ENCODE peak calls at places on chromosomes 11 and 22, in ten cellular contexts. One of them, this sample, is unnamed.

GRCh38 chr11:15361316-15361715 is 246.6 kb downstream of the INSC start:
- DNase-seq in tibial nerve: no peak
- DNase-seq in HFF-Myc: no peak
- DNase-seq in neural progenitor cell: no peak
- DNase-seq in right lobe of liver: no peak
- DNase-seq in AG09309: no peak
- DNase-seq in fibroblast of pulmonary artery: no peak
- DNase-seq in fibroblast of mammary gland: no peak
- DNase-seq in body of pancreas: no peak
- DNase-seq in lower leg skin: no peak
- DNase-seq in this sample: no peak

GRCh38 chr22:19197997-19198865 is 19.7 kb upstream of the SLC25A1 start:
- DNase-seq in tibial nerve: no peak
- DNase-seq in HFF-Myc: no peak
- DNase-seq in neural progenitor cell: no peak
- DNase-seq in right lobe of liver: no peak
- DNase-seq in AG09309: no peak
- DNase-seq in fibroblast of pulmonary artery: no peak
- DNase-seq in fibroblast of mammary gland: no peak
- DNase-seq in body of pancreas: no peak
- DNase-seq in lower leg skin: no peak
- DNase-seq in this sample: no peak

GRCh38 chr11:8018742-8019631 is 31.9 kb downstream of the EIF3F start:
- DNase-seq in tibial nerve: peak; percentile 62
- DNase-seq in HFF-Myc: peak; percentile 49
- DNase-seq in neural progenitor cell: peak; percentile 90
- DNase-seq in right lobe of liver: no peak
- DNase-seq in AG09309: no peak
- DNase-seq in fibroblast of pulmonary artery: peak; percentile 67
- DNase-seq in fibroblast of mammary gland: peak; percentile 70
- DNase-seq in body of pancreas: peak; percentile 76
- DNase-seq in lower leg skin: peak; percentile 95
- DNase-seq in this sample: peak; percentile 76

GRCh38 chr11:32435947-32436750 is 810 bp upstream of the WT1 start:
- DNase-seq in tibial nerve: no peak
- DNase-seq in HFF-Myc: no peak
- DNase-seq in neural progenitor cell: peak; percentile 47
- DNase-seq in right lobe of liver: no peak
- DNase-seq in AG09309: no peak
- DNase-seq in fibroblast of pulmonary artery: peak; percentile 76
- DNase-seq in fibroblast of mammary gland: no peak
- DNase-seq in body of pancreas: no peak
- DNase-seq in lower leg skin: no peak
- DNase-seq in this sample: no peak

GRCh38 chr11:1877211-1878133 is 14.2 kb downstream of the PRR33 start:
- DNase-seq in tibial nerve: peak; percentile 19
- DNase-seq in HFF-Myc: no peak
- DNase-seq in neural progenitor cell: no peak
- DNase-seq in right lobe of liver: peak; percentile 48
- DNase-seq in AG09309: no peak
- DNase-seq in fibroblast of pulmonary artery: peak; percentile 75
- DNase-seq in fibroblast of mammary gland: peak; percentile 64
- DNase-seq in body of pancreas: peak; percentile 65
- DNase-seq in lower leg skin: peak; percentile 91
- DNase-seq in this sample: peak; percentile 39

GRCh38 chr11:15569626-15570025 is 454.9 kb downstream of the INSC start:
- DNase-seq in tibial nerve: no peak
- DNase-seq in HFF-Myc: no peak
- DNase-seq in neural progenitor cell: no peak
- DNase-seq in right lobe of liver: no peak
- DNase-seq in AG09309: no peak
- DNase-seq in fibroblast of pulmonary artery: peak; percentile 27
- DNase-seq in fibroblast of mammary gland: no peak
- DNase-seq in body of pancreas: no peak
- DNase-seq in lower leg skin: peak; percentile 64
- DNase-seq in this sample: no peak

GRCh38 chr22:35568751-35569725 is 28.4 kb downstream of the RASD2 start:
- DNase-seq in tibial nerve: no peak
- DNase-seq in HFF-Myc: no peak
- DNase-seq in neural progenitor cell: no peak
- DNase-seq in right lobe of liver: no peak
- DNase-seq in AG09309: peak; percentile 44
- DNase-seq in fibroblast of pulmonary artery: peak; percentile 32
- DNase-seq in fibroblast of mammary gland: peak; percentile 78
- DNase-seq in body of pancreas: peak; percentile 43
- DNase-seq in lower leg skin: no peak
- DNase-seq in this sample: no peak

GRCh38 chr11:16365456-16366355 is 9.4 kb upstream of the SOX6 start:
- DNase-seq in tibial nerve: no peak
- DNase-seq in HFF-Myc: no peak
- DNase-seq in neural progenitor cell: no peak
- DNase-seq in right lobe of liver: no peak
- DNase-seq in AG09309: no peak
- DNase-seq in fibroblast of pulmonary artery: peak; percentile 16
- DNase-seq in fibroblast of mammary gland: no peak
- DNase-seq in body of pancreas: no peak
- DNase-seq in lower leg skin: no peak
- DNase-seq in this sample: no peak

GRCh38 chr22:23521442-23522113 is 58.5 kb downstream of the IGLL1 start:
- DNase-seq in tibial nerve: peak; percentile 88
- DNase-seq in HFF-Myc: peak; percentile 62
- DNase-seq in neural progenitor cell: peak; percentile 99
- DNase-seq in right lobe of liver: peak; percentile 93
- DNase-seq in AG09309: peak; percentile 45
- DNase-seq in fibroblast of pulmonary artery: peak; percentile 97
- DNase-seq in fibroblast of mammary gland: peak; percentile 62
- DNase-seq in body of pancreas: peak; percentile 95
- DNase-seq in lower leg skin: peak; percentile 96
- DNase-seq in this sample: peak; percentile 88

GRCh38 chr11:83115551-83115950 is 41.4 kb upstream of the PCF11 start:
- DNase-seq in tibial nerve: no peak
- DNase-seq in HFF-Myc: no peak
- DNase-seq in neural progenitor cell: peak; percentile 8
- DNase-seq in right lobe of liver: no peak
- DNase-seq in AG09309: no peak
- DNase-seq in fibroblast of pulmonary artery: no peak
- DNase-seq in fibroblast of mammary gland: no peak
- DNase-seq in body of pancreas: no peak
- DNase-seq in lower leg skin: no peak
- DNase-seq in this sample: no peak

GRCh38 chr11:2926611-2927492 is 2.4 kb downstream of the PHLDA2 start:
- DNase-seq in tibial nerve: no peak
- DNase-seq in HFF-Myc: no peak
- DNase-seq in neural progenitor cell: no peak
- DNase-seq in right lobe of liver: no peak
- DNase-seq in AG09309: no peak
- DNase-seq in fibroblast of pulmonary artery: no peak
- DNase-seq in fibroblast of mammary gland: no peak
- DNase-seq in body of pancreas: no peak
- DNase-seq in lower leg skin: no peak
- DNase-seq in this sample: no peak

GRCh38 chr11:63841554-63841953 is 2.6 kb downstream of the MARK2 start:
- DNase-seq in tibial nerve: no peak
- DNase-seq in HFF-Myc: no peak
- DNase-seq in neural progenitor cell: peak; percentile 62
- DNase-seq in right lobe of liver: no peak
- DNase-seq in AG09309: no peak
- DNase-seq in fibroblast of pulmonary artery: peak; percentile 39
- DNase-seq in fibroblast of mammary gland: no peak
- DNase-seq in body of pancreas: peak; percentile 40
- DNase-seq in lower leg skin: no peak
- DNase-seq in this sample: peak; percentile 52

GRCh38 chr11:86294026-86294425 is 8.0 kb upstream of the HIKESHI start:
- DNase-seq in tibial nerve: no peak
- DNase-seq in HFF-Myc: no peak
- DNase-seq in neural progenitor cell: no peak
- DNase-seq in right lobe of liver: no peak
- DNase-seq in AG09309: no peak
- DNase-seq in fibroblast of pulmonary artery: no peak
- DNase-seq in fibroblast of mammary gland: peak; percentile 39
- DNase-seq in body of pancreas: no peak
- DNase-seq in lower leg skin: no peak
- DNase-seq in this sample: no peak

GRCh38 chr11:86696004-86696403 is 23.6 kb upstream of the ME3 start:
- DNase-seq in tibial nerve: no peak
- DNase-seq in HFF-Myc: peak; percentile 76
- DNase-seq in neural progenitor cell: no peak
- DNase-seq in right lobe of liver: no peak
- DNase-seq in AG09309: peak; percentile 81
- DNase-seq in fibroblast of pulmonary artery: peak; percentile 95
- DNase-seq in fibroblast of mammary gland: peak; percentile 94
- DNase-seq in body of pancreas: no peak
- DNase-seq in lower leg skin: no peak
- DNase-seq in this sample: no peak

GRCh38 chr11:79762271-79762935 is 321.6 kb upstream of the TENM4 start:
- DNase-seq in tibial nerve: no peak
- DNase-seq in HFF-Myc: no peak
- DNase-seq in neural progenitor cell: peak; percentile 15
- DNase-seq in right lobe of liver: no peak
- DNase-seq in AG09309: no peak
- DNase-seq in fibroblast of pulmonary artery: no peak
- DNase-seq in fibroblast of mammary gland: peak; percentile 0
- DNase-seq in body of pancreas: no peak
- DNase-seq in lower leg skin: no peak
- DNase-seq in this sample: no peak

GRCh38 chr11:377174-377865 is 8.0 kb downstream of the B4GALNT4 start:
- DNase-seq in tibial nerve: no peak
- DNase-seq in HFF-Myc: no peak
- DNase-seq in neural progenitor cell: no peak
- DNase-seq in right lobe of liver: no peak
- DNase-seq in AG09309: no peak
- DNase-seq in fibroblast of pulmonary artery: no peak
- DNase-seq in fibroblast of mammary gland: no peak
- DNase-seq in body of pancreas: no peak
- DNase-seq in lower leg skin: no peak
- DNase-seq in this sample: no peak
- H3K4me3 ChIP-seq in tibial nerve: no peak overlapping the region
- H3K4me3 ChIP-seq in HFF-Myc: no peak overlapping the region
- H3K4me3 ChIP-seq in neural progenitor cell: no peak overlapping the region
- H3K4me3 ChIP-seq in right lobe of liver: no peak overlapping the region
- H3K4me3 ChIP-seq in AG09309: no peak overlapping the region
- H3K4me3 ChIP-seq in fibroblast of pulmonary artery: no peak overlapping the region
- H3K4me3 ChIP-seq in fibroblast of mammary gland: no peak overlapping the region
- H3K4me3 ChIP-seq in body of pancreas: no peak overlapping the region
- H3K4me3 ChIP-seq in lower leg skin: no peak overlapping the region
- H3K4me3 ChIP-seq in this sample: no peak overlapping the region

DNA sequence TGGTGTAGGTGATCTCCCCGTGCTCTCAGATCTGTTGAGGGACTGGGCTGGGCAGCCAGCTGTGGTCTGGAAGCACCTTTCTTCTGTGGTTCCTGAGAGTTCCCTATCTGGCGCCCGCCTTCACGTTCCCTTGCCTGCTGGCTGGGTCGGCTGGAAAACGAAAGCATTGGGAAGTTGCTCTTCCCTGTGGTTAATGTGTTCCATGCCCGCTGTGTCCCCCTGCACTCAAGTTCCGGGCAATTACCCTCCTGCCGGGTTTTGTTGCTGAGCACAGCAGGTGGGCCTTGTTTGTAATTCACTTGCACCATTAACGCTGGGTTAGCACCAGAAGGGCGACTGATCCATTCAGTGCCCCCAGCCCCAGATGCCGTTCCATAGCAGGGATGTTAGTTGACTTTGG is 134.1 kb downstream of the GRIK4 start:
- DNase-seq in tibial nerve: no peak
- DNase-seq in HFF-Myc: no peak
- DNase-seq in neural progenitor cell: peak; percentile 78
- DNase-seq in right lobe of liver: no peak
- DNase-seq in AG09309: no peak
- DNase-seq in fibroblast of pulmonary artery: no peak
- DNase-seq in fibroblast of mammary gland: no peak
- DNase-seq in body of pancreas: peak; percentile 5
- DNase-seq in lower leg skin: no peak
- DNase-seq in this sample: no peak
- H3K4me3 ChIP-seq in tibial nerve: no peak overlapping the region
- H3K4me3 ChIP-seq in HFF-Myc: no peak overlapping the region
- H3K4me3 ChIP-seq in neural progenitor cell: peak overlapping the region; percentile 13
- H3K4me3 ChIP-seq in right lobe of liver: no peak overlapping the region
- H3K4me3 ChIP-seq in AG09309: no peak overlapping the region
- H3K4me3 ChIP-seq in fibroblast of pulmonary artery: no peak overlapping the region
- H3K4me3 ChIP-seq in fibroblast of mammary gland: no peak overlapping the region
- H3K4me3 ChIP-seq in body of pancreas: no peak overlapping the region
- H3K4me3 ChIP-seq in lower leg skin: no peak overlapping the region
- H3K4me3 ChIP-seq in this sample: no peak overlapping the region

DNA sequence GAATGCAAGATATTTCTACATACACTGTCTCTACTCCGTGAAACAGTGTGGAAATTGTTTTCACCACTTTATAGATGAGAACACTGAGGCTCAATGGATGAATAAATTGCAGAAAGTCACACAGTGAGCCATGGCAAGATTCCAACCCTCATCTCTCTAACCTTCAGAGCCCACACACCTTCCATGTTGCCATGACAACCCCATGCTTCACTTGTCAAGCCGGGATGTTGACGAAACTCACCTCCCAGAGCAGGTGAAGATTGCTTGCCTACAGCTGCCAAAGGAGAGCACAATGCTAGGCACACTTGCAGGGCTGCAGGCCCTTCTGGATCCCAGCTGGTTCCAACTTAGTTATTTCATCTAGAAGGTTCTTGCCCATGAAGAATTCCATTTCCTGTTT is 71.4 kb upstream of the SEZ6L start:
- DNase-seq in tibial nerve: no peak
- DNase-seq in HFF-Myc: no peak
- DNase-seq in neural progenitor cell: no peak
- DNase-seq in right lobe of liver: no peak
- DNase-seq in AG09309: no peak
- DNase-seq in fibroblast of pulmonary artery: no peak
- DNase-seq in fibroblast of mammary gland: no peak
- DNase-seq in body of pancreas: no peak
- DNase-seq in lower leg skin: no peak
- DNase-seq in this sample: no peak
- H3K4me3 ChIP-seq in tibial nerve: no peak overlapping the region
- H3K4me3 ChIP-seq in HFF-Myc: no peak overlapping the region
- H3K4me3 ChIP-seq in neural progenitor cell: no peak overlapping the region
- H3K4me3 ChIP-seq in right lobe of liver: no peak overlapping the region
- H3K4me3 ChIP-seq in AG09309: no peak overlapping the region
- H3K4me3 ChIP-seq in fibroblast of pulmonary artery: no peak overlapping the region
- H3K4me3 ChIP-seq in fibroblast of mammary gland: no peak overlapping the region
- H3K4me3 ChIP-seq in body of pancreas: no peak overlapping the region
- H3K4me3 ChIP-seq in lower leg skin: no peak overlapping the region
- H3K4me3 ChIP-seq in this sample: no peak overlapping the region

GRCh38 chr22:17370036-17370765 is 941 bp downstream of the CECR2 start:
- DNase-seq in tibial nerve: no peak
- DNase-seq in HFF-Myc: no peak
- DNase-seq in neural progenitor cell: peak; percentile 76
- DNase-seq in right lobe of liver: peak; percentile 57
- DNase-seq in AG09309: no peak
- DNase-seq in fibroblast of pulmonary artery: no peak
- DNase-seq in fibroblast of mammary gland: no peak
- DNase-seq in body of pancreas: peak; percentile 39
- DNase-seq in lower leg skin: no peak
- DNase-seq in this sample: no peak
- H3K4me3 ChIP-seq in tibial nerve: peak overlapping the region; percentile 42
- H3K4me3 ChIP-seq in HFF-Myc: no peak overlapping the region
- H3K4me3 ChIP-seq in neural progenitor cell: peak overlapping the region; percentile 100
- H3K4me3 ChIP-seq in right lobe of liver: peak overlapping the region; percentile 61
- H3K4me3 ChIP-seq in AG09309: no peak overlapping the region
- H3K4me3 ChIP-seq in fibroblast of pulmonary artery: peak overlapping the region; percentile 57
- H3K4me3 ChIP-seq in fibroblast of mammary gland: no peak overlapping the region
- H3K4me3 ChIP-seq in body of pancreas: peak overlapping the region; percentile 65
- H3K4me3 ChIP-seq in lower leg skin: peak overlapping the region; percentile 50
- H3K4me3 ChIP-seq in this sample: peak overlapping the region; percentile 62

GRCh38 chr22:46507451-46508390 is 29.7 kb downstream of the CELSR1 start:
- DNase-seq in tibial nerve: no peak
- DNase-seq in HFF-Myc: no peak
- DNase-seq in neural progenitor cell: peak; percentile 48
- DNase-seq in right lobe of liver: no peak
- DNase-seq in AG09309: no peak
- DNase-seq in fibroblast of pulmonary artery: no peak
- DNase-seq in fibroblast of mammary gland: no peak
- DNase-seq in body of pancreas: no peak
- DNase-seq in lower leg skin: no peak
- DNase-seq in this sample: no peak
- H3K4me3 ChIP-seq in tibial nerve: no peak overlapping the region
- H3K4me3 ChIP-seq in HFF-Myc: no peak overlapping the region
- H3K4me3 ChIP-seq in neural progenitor cell: no peak overlapping the region
- H3K4me3 ChIP-seq in right lobe of liver: no peak overlapping the region
- H3K4me3 ChIP-seq in AG09309: no peak overlapping the region
- H3K4me3 ChIP-seq in fibroblast of pulmonary artery: no peak overlapping the region
- H3K4me3 ChIP-seq in fibroblast of mammary gland: no peak overlapping the region
- H3K4me3 ChIP-seq in body of pancreas: no peak overlapping the region
- H3K4me3 ChIP-seq in lower leg skin: no peak overlapping the region
- H3K4me3 ChIP-seq in this sample: no peak overlapping the region

This sample was measured in dorsolateral prefrontal cortex.